ENCODE peak calls at places on chromosomes 1 and 21, in seven cellular contexts. T is LoVo, Z is DMS153, W is HFF-Myc, G is endodermal cell, V is esophagus muscularis mucosa, A is mesothelial cell of epicardium. E is an unnamed sample.

GRCh38 chr1:117371436-117372151 is 4.3 kb downstream of the MAN1A2 start:
- DNase-seq in T (no peak), Z (no peak), W (no peak), G (no peak), V (no peak), A (no peak), E (no peak)

GRCh38 chr1:17624540-17625256 is 85.2 kb downstream of the ARHGEF10L start:
- DNase-seq in T (peak), Z (no peak), W (no peak), G (no peak), V (no peak), A (no peak), E (peak)

GRCh38 chr1:239914827-239915231 is 176.9 kb upstream of the FMN2 start:
- DNase-seq in T (no peak), Z (no peak), W (peak), G (no peak), V (peak), A (no peak), E (no peak)

GRCh38 chr1:109910123-109910962 is at the start of gene CSF1:
- DNase-seq in T (peak), Z (no peak), W (peak), G (peak), V (peak), A (peak), E (peak)

GRCh38 chr1:32335951-32336867 is at the start of gene MARCKSL1:
- DNase-seq in T (peak), Z (peak), W (no peak), G (peak), V (no peak), A (peak), E (peak)

GRCh38 chr21:38913120-38913975 is 107.6 kb downstream of the ETS2 start:
- DNase-seq in T (peak), Z (peak), W (no peak), G (peak), V (peak), A (peak), E (peak)

GRCh38 chr21:23694396-23694795 is 1912.9 kb downstream of the MRPL39 start:
- DNase-seq in T (no peak), Z (no peak), W (no peak), G (no peak), V (no peak), A (no peak), E (no peak)

GRCh38 chr1:216186816-216187215 is 236.4 kb downstream of the USH2A start:
- DNase-seq in T (peak), Z (no peak), W (no peak), G (no peak), V (no peak), A (no peak), E (no peak)